ENCODE peak calls at places on chromosomes 16 and 17, in six cellular contexts. T, U, K, D, F and Z are unnamed samples.

GRCh38 chr17:50848039-50848438 is 12.7 kb downstream of the WFIKKN2 start:
- DNase-seq in K (no peak), U (no peak), F (no peak), D (no peak), T (no peak), Z (peak; percentile 33)

GRCh38 chr17:79928502-79929256 is 89.4 kb upstream of the CBX4 start:
- DNase-seq in T (no peak), D (no peak), K (no peak), U (no peak), F (no peak), Z (no peak)

GRCh38 chr17:9268546-9268945 is 247.2 kb downstream of the NTN1 start:
- DNase-seq in D (no peak), K (no peak), U (no peak), F (no peak), T (no peak), Z (no peak)

GRCh38 chr16:87705780-87706277 is 60.0 kb downstream of the KLHDC4 start:
- DNase-seq in K (no peak), U (no peak), D (no peak), F (no peak), T (no peak), Z (no peak)

GRCh38 chr16:81831722-81832126 is 52.6 kb downstream of the PLCG2 start:
- DNase-seq in F (no peak), U (peak; percentile 95), T (peak; percentile 82), D (peak; percentile 68), K (peak; percentile 53), Z (no peak)

GRCh38 chr16:87212026-87212425 is 105.2 kb downstream of the C16orf95 start:
- DNase-seq in U (no peak), F (no peak), T (no peak), D (no peak), K (no peak), Z (no peak)

GRCh38 chr17:76132574-76133338 is 8.3 kb downstream of the FOXJ1 start:
- DNase-seq in K (no peak), T (no peak), F (no peak), U (no peak), D (no peak), Z (no peak)

GRCh38 chr16:66717112-66717675 is 20.7 kb upstream of the CMTM4 start:
- DNase-seq in T (no peak), F (peak; percentile 16), D (no peak), U (peak; percentile 77), K (no peak), Z (no peak)

GRCh38 chr17:61248399-61248798 is 151.2 kb upstream of the TBX2 start:
- DNase-seq in T (no peak), U (no peak), F (no peak), K (no peak), D (no peak), Z (no peak)

GRCh38 chr16:89484088-89484501 is 6.3 kb downstream of the ANKRD11 start:
- DNase-seq in K (no peak), F (no peak), T (no peak), D (no peak), U (no peak), Z (no peak)

GRCh38 chr17:64702815-64703214 is 40.7 kb upstream of the SMURF2 start:
- DNase-seq in F (no peak), U (no peak), T (no peak), D (no peak), K (no peak), Z (no peak)

GRCh38 chr16:87203060-87203656 is 114.0 kb downstream of the C16orf95 start:
- DNase-seq in U (peak; percentile 21), K (peak; percentile 60), F (peak; percentile 77), T (no peak), D (peak; percentile 50), Z (no peak)

GRCh38 chr16:75147968-75148310 is 385 bp upstream of the ZFP1 start:
- DNase-seq in K (no peak), D (no peak), F (no peak), T (no peak), U (no peak), Z (no peak)

DNA sequence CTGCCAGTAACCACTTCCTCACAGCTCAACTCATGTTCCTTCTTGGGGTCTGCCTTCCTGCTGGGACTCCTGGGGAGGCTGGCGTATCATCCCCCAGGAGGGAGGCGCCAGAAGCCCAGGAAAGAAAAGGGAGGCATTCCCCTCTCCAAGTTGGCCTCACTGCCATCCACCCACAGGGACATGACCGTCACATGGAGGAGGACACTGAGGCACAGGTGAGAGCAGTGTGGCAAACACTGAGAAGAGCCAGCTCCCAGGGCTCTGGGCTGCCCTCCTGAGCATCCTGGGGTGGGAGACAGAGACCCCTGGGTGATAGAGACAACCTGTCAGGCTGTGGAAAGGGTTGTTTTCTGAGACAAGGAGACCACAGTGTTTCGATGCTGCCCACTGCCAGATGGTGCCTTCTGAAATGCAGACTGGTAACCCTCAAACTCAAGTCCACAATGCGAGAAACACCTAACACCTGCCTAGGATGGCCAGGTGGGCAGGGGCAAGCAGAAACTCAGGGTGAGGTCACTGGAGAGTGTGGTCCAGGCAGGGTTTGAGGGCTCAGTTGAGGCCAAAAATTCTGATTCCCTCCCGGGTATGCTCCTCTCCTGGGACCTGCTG is 1722.1 kb downstream of the TP53TG3F start:
- DNase-seq in K (no peak), D (no peak), F (no peak), T (no peak), U (no peak), Z (no peak)
- TF ChIP-seq POLR2AphosphoS5 in K (no peak), D (no peak), F (no peak), T (no peak), U (no peak), Z (no peak)

GRCh38 chr16:68644715-68645493 is at the start of gene CDH3:
- DNase-seq in T (no peak), U (peak; percentile 54), F (no peak), K (peak; percentile 28), D (no peak), Z (no peak)
- TF ChIP-seq POLR2AphosphoS5 in T (no peak), U (no peak), F (no peak), K (no peak), D (no peak), Z (no peak)

DNA sequence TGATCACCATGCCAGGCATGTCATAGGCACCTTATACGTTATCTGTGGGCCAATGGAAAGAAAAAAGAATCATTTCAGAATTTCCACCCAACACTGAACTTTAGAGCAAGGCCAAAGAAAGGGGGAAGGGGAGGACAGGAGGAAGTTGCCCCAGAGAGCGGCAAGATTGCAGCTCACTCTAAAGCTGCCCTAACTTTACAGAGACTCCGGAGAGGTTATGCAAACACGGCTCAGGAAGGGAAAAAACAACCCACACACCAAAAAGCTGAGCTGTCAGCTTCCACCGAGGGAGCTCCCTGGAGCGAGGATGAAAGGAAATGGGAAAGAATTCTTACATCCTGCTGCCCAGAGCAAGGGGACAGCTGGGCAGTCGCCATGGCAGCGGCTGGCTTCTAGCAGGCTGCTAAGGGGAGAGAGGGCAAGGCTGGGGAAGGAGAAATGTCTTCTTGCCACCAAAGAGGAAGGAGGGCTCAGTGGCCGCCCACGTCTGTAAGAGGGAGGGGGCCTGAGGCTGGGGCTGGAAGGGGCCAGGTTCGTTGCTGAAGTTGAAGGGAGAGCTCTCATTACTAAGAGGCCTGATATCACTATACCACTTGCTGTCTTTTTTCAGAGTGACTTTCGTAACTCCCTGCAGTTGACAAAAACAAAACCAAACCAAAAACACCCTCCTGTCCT is 18.2 kb downstream of the COTL1 start:
- DNase-seq in K (no peak), U (peak; percentile 97), F (peak; percentile 91), D (no peak), T (no peak), Z (no peak)
- TF ChIP-seq POLR2AphosphoS5 in K (peak; percentile 67), U (peak; percentile 88), F (peak; percentile 62), D (peak; percentile 82), T (peak; percentile 83), Z (peak; percentile 29)

GRCh38 chr17:68792873-68793272 is 162.3 kb downstream of the ABCA8 start:
- DNase-seq in K (no peak), F (no peak), T (no peak), D (no peak), U (no peak), Z (no peak)

GRCh38 chr17:68790481-68790880 is 164.7 kb downstream of the ABCA8 start:
- DNase-seq in U (no peak), K (no peak), D (no peak), F (no peak), T (no peak), Z (no peak)

GRCh38 chr17:68790931-68791330 is 164.3 kb downstream of the ABCA8 start:
- DNase-seq in F (no peak), T (no peak), D (no peak), U (no peak), K (no peak), Z (no peak)

GRCh38 chr17:68794636-68795503 is 160.3 kb downstream of the ABCA8 start:
- DNase-seq in U (no peak), K (no peak), D (no peak), F (peak; percentile 82), T (no peak), Z (no peak)

DNA sequence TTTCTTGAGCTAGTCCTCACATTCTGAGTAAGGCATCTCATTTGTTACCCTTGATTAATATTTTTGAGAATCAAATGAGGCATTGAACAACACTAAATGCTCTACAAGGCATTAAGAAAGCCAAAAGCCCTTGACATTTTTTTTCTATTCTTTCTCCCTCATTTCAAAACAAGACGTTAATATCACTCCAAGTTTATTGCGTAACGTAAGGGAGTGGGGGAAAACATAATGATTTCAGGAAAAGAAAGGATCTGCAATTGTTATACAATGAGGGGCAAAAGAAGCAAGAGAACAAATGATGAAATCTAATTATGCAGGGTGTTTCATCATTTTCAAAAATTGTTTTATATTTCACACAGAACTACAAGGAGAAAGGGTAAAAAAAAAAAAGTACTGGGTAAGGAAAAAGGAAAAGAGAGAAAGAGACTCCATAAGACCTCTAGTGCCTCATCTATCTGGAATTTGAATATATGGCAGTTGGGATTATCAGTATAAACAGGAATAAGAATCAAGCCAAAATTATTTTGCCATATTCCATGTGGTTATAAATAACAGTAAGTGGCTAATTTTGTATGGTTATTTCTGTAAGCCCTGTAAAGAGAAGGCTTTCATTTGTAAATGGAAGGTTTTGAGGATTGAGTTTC is 163.0 kb downstream of the ABCA8 start:
- DNase-seq in U (no peak), T (no peak), F (no peak), K (no peak), D (no peak), Z (no peak)
- TF ChIP-seq POLR2AphosphoS5 in U (no peak), T (no peak), F (no peak), K (no peak), D (no peak), Z (peak; percentile 54)

GRCh38 chr16:48608871-48609452 is 1.0 kb downstream of the N4BP1 start:
- DNase-seq in D (no peak), K (no peak), T (no peak), F (no peak), U (no peak), Z (no peak)
- TF ChIP-seq POLR2AphosphoS5 in D (no peak), K (no peak), T (no peak), F (no peak), U (no peak), Z (no peak)

DNA sequence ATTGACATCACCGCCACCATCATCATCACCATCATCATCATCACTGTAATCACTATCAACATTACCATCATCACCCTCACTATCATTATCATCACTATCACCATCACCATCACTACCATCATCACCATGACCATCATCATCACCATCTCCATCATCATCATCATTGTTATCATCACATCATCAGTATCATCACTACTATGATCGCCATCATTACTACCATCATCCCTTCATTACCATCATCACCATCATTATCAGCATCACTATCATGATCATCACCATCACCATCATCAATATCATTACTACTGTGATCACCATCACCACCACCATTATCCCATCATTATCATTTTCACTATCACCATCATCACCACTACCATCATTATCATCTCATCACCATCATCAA is 368.3 kb downstream of the SEC14L1 start:
- DNase-seq in U (no peak), D (no peak), K (no peak), T (no peak), F (no peak), Z (no peak)
- TF ChIP-seq POLR2AphosphoS5 in U (no peak), D (no peak), K (no peak), T (no peak), F (no peak), Z (no peak)

GRCh38 chr17:34763727-34764665 is 184.6 kb downstream of the TMEM132E start:
- DNase-seq in D (no peak), T (no peak), U (no peak), F (no peak), K (no peak), Z (peak; percentile 28)
- TF ChIP-seq POLR2AphosphoS5 in D (no peak), T (no peak), U (no peak), F (no peak), K (no peak), Z (no peak)